ENCODE peak calls at places on chromosomes 4 and X, in ten cellular contexts. X is adrenal gland; F is ovary; U is naive thymus-derived CD4-positive, alpha-beta T cell; W is K562; Q is lower lobe of right lung; K is IMR-90; N is tibial artery; T is esophagus squamous epithelium; I is right atrium auricular region. J is an unnamed sample. For H3K27me3 and H3K4me1, the result is how much of the 10 kb centered on the place peaks cover.

GRCh38 chr4:152421576-152421975 is 114.3 kb downstream of the FBXW7 start:
- DNase-seq in I (no peak), X (no peak), U (no peak), F (no peak), T (no peak), W (no peak), Q (no peak), K (no peak), N (no peak), J (no peak)

GRCh38 chr4:31045151-31045550 is 325.0 kb downstream of the PCDH7 start:
- DNase-seq in W (no peak), U (no peak), I (no peak), T (no peak), Q (no peak), X (no peak), K (no peak), F (no peak), N (no peak), J (no peak)

GRCh38 chrX:9703406-9703805 is 62.2 kb downstream of the GPR143 start:
- DNase-seq in X (no peak), W (no peak), N (no peak), K (no peak), I (no peak), F (no peak), Q (no peak), U (no peak), T (no peak), J (no peak)

GRCh38 chr4:73964862-73965611 is 16.8 kb downstream of the PF4 start:
- DNase-seq in X (no peak), Q (peak), K (no peak), U (no peak), T (no peak), N (no peak), I (no peak), F (no peak), W (no peak), J (no peak)

GRCh38 chr4:169099775-169100180 is 89.7 kb upstream of the CBR4 start:
- DNase-seq in K (peak), U (no peak), W (no peak), Q (no peak), F (no peak), T (no peak), I (no peak), X (no peak), N (no peak), J (no peak)

GRCh38 chr4:149785686-149786431 is 29.8 kb downstream of the IQCM start:
- DNase-seq in X (no peak), K (peak), U (no peak), W (no peak), Q (no peak), T (no peak), I (no peak), F (no peak), N (no peak), J (no peak)

GRCh38 chrX:115948018-115948923 is 222.3 kb upstream of the AGTR2 start:
- DNase-seq in U (no peak), N (no peak), K (peak), I (no peak), F (no peak), X (no peak), T (no peak), W (no peak), Q (no peak), J (no peak)

GRCh38 chrX:5829469-5829868 is 399.2 kb downstream of the NLGN4X start:
- DNase-seq in X (no peak), T (no peak), U (no peak), N (no peak), I (no peak), W (no peak), Q (no peak), K (no peak), F (no peak), J (no peak)

GRCh38 chr4:186724048-186724860 is 598 bp upstream of the FAT1 start:
- DNase-seq in W (peak), N (peak), Q (peak), I (peak), F (peak), X (no peak), U (no peak), K (peak), T (no peak), J (peak)

GRCh38 chr4:100041646-100042045 is 91.6 kb upstream of the H2AZ1 start:
- DNase-seq in Q (no peak), N (no peak), W (no peak), F (no peak), X (no peak), K (peak), I (no peak), T (no peak), U (no peak), J (no peak)

GRCh38 chr4:123553733-123554132 is 157.1 kb downstream of the SPRY1 start:
- DNase-seq in N (no peak), U (no peak), K (no peak), X (no peak), W (no peak), Q (no peak), F (no peak), I (no peak), T (no peak), J (no peak)

GRCh38 chrX:111100191-111100590 is 4.2 kb downstream of the PAK3 start:
- DNase-seq in F (no peak), Q (no peak), I (no peak), K (peak), N (no peak), T (no peak), W (peak), X (peak), U (no peak), J (no peak)

GRCh38 chrX:22520128-22520828 is 247.6 kb downstream of the CBLL2 start:
- DNase-seq in F (no peak), T (no peak), Q (no peak), K (no peak), U (no peak), I (no peak), X (no peak), N (no peak), W (no peak), J (no peak)

GRCh38 chrX:41799661-41800060 is 75.7 kb downstream of the GPR82 start:
- DNase-seq in W (no peak), I (no peak), U (no peak), K (no peak), F (no peak), N (no peak), X (no peak), Q (no peak), T (no peak), J (no peak)

GRCh38 chr4:38495481-38495880 is 168.5 kb upstream of the KLF3 start:
- DNase-seq in W (no peak), N (no peak), I (no peak), Q (no peak), K (no peak), U (no peak), X (no peak), T (no peak), F (no peak), J (no peak)

GRCh38 chr4:174156239-174156826 is 127.1 kb downstream of the FBXO8 start:
- DNase-seq in X (no peak), Q (no peak), I (no peak), K (peak), T (no peak), U (no peak), F (no peak), N (no peak), W (peak), J (no peak)

DNA sequence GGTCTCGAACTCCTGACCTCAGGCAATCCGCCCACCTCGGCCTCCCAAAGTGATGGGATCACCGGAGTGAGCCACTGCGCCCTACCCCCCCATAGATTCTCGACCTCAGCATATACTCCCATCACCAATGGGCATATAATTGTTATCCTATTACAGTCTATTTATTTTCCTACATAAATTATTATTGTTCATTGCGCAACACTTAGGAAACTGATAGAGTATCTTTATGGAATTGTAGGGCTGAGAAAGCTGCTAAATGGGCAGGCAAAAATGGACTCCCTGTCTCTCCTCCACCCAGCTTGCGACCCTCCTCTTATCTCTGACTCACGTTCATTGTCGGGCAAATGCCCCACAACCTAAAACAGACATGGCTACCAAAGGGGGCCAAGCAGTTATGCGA is 1.0 kb downstream of the ERVMER34-1 start:
- DNase-seq in W (no peak), U (no peak), Q (no peak), T (no peak), N (no peak), F (no peak), K (no peak), X (no peak), I (no peak), J (no peak)
- H3K27me3 ChIP-seq in W (half or more), U (under half), Q (under half), T (under half), N (under half), F (under half), K (under half), X (under half), I (under half), J (under half)

GRCh38 chrX:149040873-149041535 is 464.1 kb downstream of the IDS start:
- DNase-seq in W (no peak), I (no peak), N (no peak), T (no peak), U (no peak), F (no peak), K (no peak), X (no peak), Q (no peak), J (no peak)
- H3K27ac ChIP-seq in W (no peak), I (no peak), N (no peak), T (no peak), U (no peak), F (no peak), K (no peak), X (no peak), Q (no peak), J (no peak)

GRCh38 chr4:102344955-102345794 is at the start of gene SLC39A8:
- DNase-seq in K (peak), W (peak), U (peak), X (peak), N (peak), Q (peak), F (peak), T (peak), I (peak), J (peak)

GRCh38 chr4:102345795-102346100 is 466 bp upstream of the SLC39A8 start:
- DNase-seq in X (no peak), N (no peak), F (no peak), I (no peak), K (no peak), T (no peak), W (no peak), Q (no peak), U (no peak), J (no peak)

GRCh38 chr4:102344520-102344954 is 745 bp downstream of the SLC39A8 start:
- DNase-seq in F (peak), X (peak), U (peak), K (no peak), N (peak), W (peak), I (peak), Q (peak), T (peak), J (peak)

GRCh38 chr4:102342404-102343074 is 2.7 kb downstream of the SLC39A8 start:
- DNase-seq in X (no peak), T (no peak), K (no peak), N (no peak), W (no peak), F (no peak), U (no peak), Q (no peak), I (no peak), J (no peak)

GRCh38 chr4:102343964-102344519 is 1.2 kb downstream of the SLC39A8 start:
- DNase-seq in X (no peak), T (no peak), Q (peak), K (peak), N (no peak), U (no peak), W (peak), F (no peak), I (peak), J (no peak)
- H3K4me1 ChIP-seq in X (under half), T (under half), Q (under half), K (under half), N (under half), U (under half), W (under half), F (under half), I (under half), J (under half)

DNA sequence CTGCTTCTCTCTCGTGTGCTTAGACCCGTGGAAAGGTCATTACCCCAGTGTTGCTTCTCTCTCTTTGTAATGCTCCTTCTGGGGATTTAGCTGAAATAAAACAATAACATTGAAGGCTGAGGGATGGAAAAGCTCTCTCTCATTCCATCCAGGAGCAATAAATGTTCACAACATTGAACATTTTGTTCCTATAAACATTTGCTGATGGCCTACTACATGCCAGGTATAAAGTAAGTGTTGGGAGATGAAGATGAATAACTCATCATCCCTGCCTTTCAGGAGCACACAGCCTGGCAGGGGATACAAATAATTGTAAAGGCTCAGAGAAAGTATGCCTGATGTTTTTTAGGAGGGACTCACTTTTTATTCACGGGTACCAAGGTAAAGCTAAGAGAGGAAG is 158.1 kb downstream of the KDR start:
- DNase-seq in F (no peak), W (no peak), K (no peak), Q (no peak), I (no peak), T (no peak), X (no peak), U (no peak), N (no peak), J (no peak)
- H3K27me3 ChIP-seq in F (under half), W (under half), K (under half), Q (under half), I (under half), T (under half), X (under half), U (under half), N (under half), J (under half)